ENCODE peak calls at places on chromosomes 16 and 17, in eight cellular contexts. Z, D, A, V, G, I, Y and L are unnamed samples.

GRCh38 chr17:82559779-82560642 is 40.5 kb downstream of the FOXK2 start:
- DNase-seq in A (no peak), V (no peak), G (peak; percentile 95), I (no peak), Y (peak; percentile 28), D (no peak), Z (no peak), L (no peak)

GRCh38 chr17:3511841-3512511 is 36.2 kb downstream of the ASPA start:
- DNase-seq in I (peak; percentile 95), Z (no peak), D (no peak), G (no peak), Y (peak; percentile 12), V (no peak), A (no peak), L (no peak)

GRCh38 chr16:89637379-89637778 is 20.1 kb downstream of the CHMP1A start:
- DNase-seq in G (no peak), Y (no peak), I (no peak), A (no peak), V (no peak), Z (no peak), D (no peak), L (no peak)

GRCh38 chr17:7404737-7405412 is 978 bp upstream of the TMEM256 start:
- DNase-seq in V (no peak), I (no peak), G (no peak), D (peak; percentile 69), A (no peak), Z (no peak), Y (peak; percentile 16), L (no peak)

GRCh38 chr16:70454221-70455034 is at the start of gene FCSK:
- DNase-seq in I (peak; percentile 45), Y (peak; percentile 76), G (peak; percentile 69), V (peak; percentile 64), Z (peak; percentile 61), A (peak; percentile 35), D (peak; percentile 84), L (peak; percentile 10)

GRCh38 chr17:82302991-82303943 is 14.1 kb downstream of the CD7 start:
- DNase-seq in A (no peak), I (no peak), Z (peak; percentile 38), V (no peak), G (no peak), D (no peak), Y (no peak), L (no peak)

GRCh38 chr16:81709369-81709900 is 69.7 kb upstream of the PLCG2 start:
- DNase-seq in Y (no peak), V (no peak), A (no peak), I (no peak), D (no peak), Z (no peak), G (no peak), L (no peak)

GRCh38 chr16:50096791-50097190 is 31.0 kb downstream of the HEATR3 start:
- DNase-seq in G (no peak), I (peak; percentile 91), Z (no peak), D (no peak), A (no peak), Y (peak; percentile 13), V (no peak), L (peak; percentile 24)

GRCh38 chr17:76943781-76944213 is 75.6 kb downstream of the MGAT5B start:
- DNase-seq in V (peak; percentile 14), G (peak; percentile 89), Z (no peak), I (no peak), A (no peak), Y (no peak), D (no peak), L (no peak)

GRCh38 chr17:40646791-40647548 is 648 bp downstream of the SMARCE1 start:
- DNase-seq in Y (peak; percentile 68), G (peak; percentile 24), Z (peak; percentile 39), A (peak; percentile 17), I (peak; percentile 66), D (no peak), V (no peak), L (no peak)